ENCODE peak calls at places on chromosomes 6 and 20, in four cellular contexts. I is transverse colon, Q is stomach, G is breast epithelium. S is an unnamed sample. For H3K36me3, the result is how much of the 10 kb centered on the place peaks cover.

GRCh38 chr6:104404377-104404776 is 455.3 kb downstream of the HACE1 start:
- DNase-seq in I (no peak), Q (no peak), G (no peak), S (no peak)

GRCh38 chr6:151436814-151437213 is 15.1 kb downstream of the RMND1 start:
- DNase-seq in I (no peak), Q (no peak), G (no peak), S (no peak)

GRCh38 chr6:82396964-82397761 is 33.5 kb downstream of the TPBG start:
- DNase-seq in I (no peak), Q (no peak), G (no peak), S (no peak)

GRCh38 chr6:73079611-73079955 is 145.7 kb downstream of the KHDC1L start:
- DNase-seq in I (no peak), Q (no peak), G (no peak), S (no peak)

GRCh38 chr6:110826236-110827129 is 11.2 kb upstream of the CDK19 start:
- DNase-seq in I (no peak), Q (no peak), G (no peak), S (peak)

GRCh38 chr6:170296423-170296745 is 5.5 kb upstream of the DLL1 start:
- DNase-seq in I (no peak), Q (no peak), G (no peak), S (peak)

GRCh38 chr6:72968704-72969103 is 256.6 kb downstream of the KHDC1L start:
- DNase-seq in I (no peak), Q (no peak), G (no peak), S (no peak)

GRCh38 chr20:35279040-35279439 is 1.1 kb upstream of the MMP24OS start:
- DNase-seq in I (no peak), Q (peak), G (no peak), S (no peak)

GRCh38 chr6:44332585-44332984 is 9.9 kb upstream of the SPATS1 start:
- DNase-seq in I (no peak), Q (no peak), G (no peak), S (no peak)

GRCh38 chr6:82017316-82017715 is 230.2 kb downstream of the IBTK start:
- DNase-seq in I (no peak), Q (no peak), G (no peak), S (peak)

GRCh38 chr6:87993331-87993730 is 54.3 kb upstream of the SPACA1 start:
- DNase-seq in I (no peak), Q (no peak), G (no peak), S (no peak)

GRCh38 chr6:79338493-79338892 is 104.0 kb upstream of the HMGN3 start:
- DNase-seq in I (no peak), Q (no peak), G (no peak), S (no peak)

GRCh38 chr6:150857062-150857905 is 8.2 kb upstream of the MTHFD1L start:
- DNase-seq in I (no peak), Q (no peak), G (peak), S (no peak)

GRCh38 chr6:142005044-142005443 is 127.7 kb upstream of the GJE1 start:
- DNase-seq in I (no peak), Q (no peak), G (no peak), S (no peak)

GRCh38 chr6:14435291-14435690 is 317.7 kb downstream of the CD83 start:
- DNase-seq in I (no peak), Q (no peak), G (no peak), S (no peak)

GRCh38 chr6:103570431-103570830 is 1289.3 kb downstream of the HACE1 start:
- DNase-seq in I (no peak), Q (no peak), G (no peak), S (no peak)

GRCh38 chr20:48800227-48800626 is 27.6 kb downstream of the PREX1 start:
- DNase-seq in I (no peak), Q (no peak), G (no peak), S (no peak)

GRCh38 chr6:128520436-128521301 is at the start of gene PTPRK:
- DNase-seq in I (peak), Q (peak), G (peak), S (peak)

GRCh38 chr6:4892785-4893485 is 110.9 kb downstream of the RPP40 start:
- DNase-seq in I (no peak), Q (no peak), G (no peak), S (no peak)

GRCh38 chr6:4781426-4781825 is 5.2 kb downstream of the CDYL start:
- DNase-seq in I (no peak), Q (no peak), G (no peak), S (no peak)

GRCh38 chr20:44072381-44072780 is 114.6 kb downstream of the JPH2 start:
- DNase-seq in I (no peak), Q (no peak), G (no peak), S (no peak)
- H3K36me3 ChIP-seq in I (under half), Q (under half), G (under half), S (under half)

DNA sequence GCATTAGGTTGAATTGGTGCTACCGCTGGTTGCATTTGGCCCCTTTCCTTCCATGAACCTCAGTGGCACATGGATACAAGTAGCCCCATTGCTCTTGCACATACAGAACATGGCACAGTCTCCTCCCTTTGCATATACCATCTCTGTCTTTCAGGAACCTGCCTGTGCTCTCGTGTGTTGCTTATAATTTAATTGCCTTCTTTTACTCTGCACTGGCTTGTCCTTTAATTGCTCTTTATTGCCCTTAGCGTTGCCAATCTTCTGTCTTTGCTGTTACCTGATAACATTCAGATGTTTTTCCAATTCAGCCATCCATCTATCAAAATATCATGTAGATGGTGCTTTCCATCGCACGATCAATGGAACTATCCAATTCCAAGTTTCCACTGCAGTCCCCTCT is 13.6 kb downstream of the ENPP1 start:
- DNase-seq in I (no peak), Q (no peak), G (no peak), S (no peak)
- TF ChIP-seq CTCF in I (no peak), Q (no peak), G (no peak), S (no peak)

GRCh38 chr6:167550936-167551633 is 226.2 kb downstream of the TTLL2 start:
- DNase-seq in I (peak), Q (peak), G (no peak), S (peak)
- TF ChIP-seq POLR2AphosphoS5 in I (no peak), Q (no peak), G (no peak), S (no peak)

GRCh38 chr6:18248698-18249097 is 15.6 kb downstream of the DEK start:
- DNase-seq in I (no peak), Q (no peak), G (no peak), S (no peak)
- H3K36me3 ChIP-seq in I (under half), Q (half or more), G (under half), S (under half)

GRCh38 chr6:107867302-107867615 is 43.1 kb upstream of the SCML4 start:
- DNase-seq in I (no peak), Q (no peak), G (no peak), S (no peak)
- TF ChIP-seq CTCF in I (no peak), Q (no peak), G (no peak), S (no peak)

GRCh38 chr6:43093361-43094289 is 17.5 kb downstream of the PTK7 start:
- DNase-seq in I (peak), Q (peak), G (peak), S (no peak)
- TF ChIP-seq POLR2AphosphoS5 in I (no peak), Q (peak), G (no peak), S (no peak)

GRCh38 chr20:5188736-5189135 is 61.9 kb downstream of the CDS2 start:
- DNase-seq in I (no peak), Q (no peak), G (no peak), S (no peak)

GRCh38 chr20:5191829-5192569 is 65.2 kb downstream of the CDS2 start:
- DNase-seq in I (peak), Q (peak), G (no peak), S (peak)

GRCh38 chr20:5192570-5193431 is 66.0 kb downstream of the CDS2 start:
- DNase-seq in I (no peak), Q (no peak), G (no peak), S (no peak)

GRCh38 chr20:5189917-5190316 is 63.1 kb downstream of the CDS2 start:
- DNase-seq in I (no peak), Q (no peak), G (no peak), S (no peak)

GRCh38 chr20:5190444-5190843 is 63.6 kb downstream of the CDS2 start:
- DNase-seq in I (no peak), Q (no peak), G (no peak), S (no peak)
- H3K36me3 ChIP-seq in I (under half), Q (half or more), G (under half), S (half or more)

GRCh38 chr6:116108836-116109235 is 8.2 kb downstream of the NT5DC1 start:
- DNase-seq in I (no peak), Q (no peak), G (no peak), S (no peak)
- TF ChIP-seq CTCF in I (no peak), Q (no peak), G (no peak), S (no peak)

GRCh38 chr6:119818876-119819275 is 469.3 kb upstream of the MAN1A1 start:
- DNase-seq in I (no peak), Q (no peak), G (no peak), S (no peak)
- TF ChIP-seq POLR2AphosphoS5 in I (no peak), Q (no peak), G (no peak), S (no peak)